ENCODE peak calls at places on chromosomes 13 and 19, in four cellular contexts. Q is heart left ventricle, D is prostate gland, X is cardiac muscle cell. Y is an unnamed sample.

GRCh38 chr19:18049390-18049789 is 37.3 kb downstream of the IL12RB1 start:
- DNase-seq in Q (peak; percentile 96), D (peak; percentile 30), X (peak; percentile 86), Y (no peak)

GRCh38 chr19:5017235-5017634 is 48.3 kb downstream of the KDM4B start:
- DNase-seq in Q (no peak), D (no peak), X (no peak), Y (no peak)

GRCh38 chr19:57321164-57321563 is 892 bp downstream of the ZNF543 start:
- DNase-seq in Q (no peak), D (no peak), X (no peak), Y (no peak)

GRCh38 chr13:104015646-104016396 is 949.6 kb upstream of the SLC10A2 start:
- DNase-seq in Q (no peak), D (no peak), X (peak; percentile 94), Y (no peak)

GRCh38 chr13:36313047-36313969 is 15.7 kb upstream of the CCDC169 start:
- DNase-seq in Q (no peak), D (no peak), X (no peak), Y (no peak)

GRCh38 chr13:104854698-104855097 is 1680.8 kb downstream of the EFNB2 start:
- DNase-seq in Q (no peak), D (no peak), X (no peak), Y (no peak)

GRCh38 chr13:98157188-98157587 is 14.3 kb downstream of the FARP1 start:
- DNase-seq in Q (no peak), D (no peak), X (no peak), Y (no peak)

GRCh38 chr13:38358703-38359102 is 9.1 kb downstream of the UFM1 start:
- DNase-seq in Q (no peak), D (no peak), X (no peak), Y (no peak)

GRCh38 chr13:50244913-50245574 is 229.8 kb downstream of the KCNRG start:
- DNase-seq in Q (no peak), D (no peak), X (peak; percentile 59), Y (no peak)

GRCh38 chr19:18857223-18857622 is 25.5 kb downstream of the UPF1 start:
- DNase-seq in Q (no peak), D (no peak), X (no peak), Y (no peak)

GRCh38 chr13:39023316-39023715 is 14.6 kb downstream of the PROSER1 start:
- DNase-seq in Q (no peak), D (no peak), X (peak; percentile 87), Y (no peak)

GRCh38 chr13:72221276-72221962 is 354.4 kb upstream of the DACH1 start:
- DNase-seq in Q (no peak), D (no peak), X (peak; percentile 1), Y (no peak)

GRCh38 chr19:18425515-18426415 is 6.6 kb downstream of the SSBP4 start:
- DNase-seq in Q (peak; percentile 77), D (no peak), X (peak; percentile 72), Y (no peak)

GRCh38 chr19:54388001-54388802 is 23.5 kb upstream of the LAIR1 start:
- DNase-seq in Q (peak; percentile 23), D (no peak), X (no peak), Y (peak; percentile 79)

GRCh38 chr19:35228177-35228930 is at the start of gene FAM187B:
- DNase-seq in Q (no peak), D (no peak), X (no peak), Y (peak; percentile 38)

GRCh38 chr13:35157143-35157755 is 215.2 kb downstream of the NBEA start:
- DNase-seq in Q (peak; percentile 24), D (peak; percentile 29), X (peak; percentile 77), Y (no peak)

GRCh38 chr19:49272204-49272603 is 52.8 kb downstream of the SLC6A16 start:
- DNase-seq in Q (no peak), D (no peak), X (peak; percentile 31), Y (no peak)

GRCh38 chr19:18274776-18275356 is 614 bp upstream of the IQCN start:
- DNase-seq in Q (peak; percentile 88), D (peak; percentile 88), X (peak; percentile 90), Y (no peak)

GRCh38 chr19:13350761-13351160 is 155.5 kb downstream of the CACNA1A start:
- DNase-seq in Q (no peak), D (no peak), X (peak; percentile 7), Y (no peak)

GRCh38 chr19:13356686-13357280 is 149.5 kb downstream of the CACNA1A start:
- DNase-seq in Q (no peak), D (no peak), X (no peak), Y (no peak)

GRCh38 chr19:13353625-13354024 is 152.7 kb downstream of the CACNA1A start:
- DNase-seq in Q (no peak), D (no peak), X (no peak), Y (no peak)

GRCh38 chr19:13356185-13356584 is 150.1 kb downstream of the CACNA1A start:
- DNase-seq in Q (no peak), D (no peak), X (no peak), Y (no peak)

GRCh38 chr19:13355356-13355755 is 150.9 kb downstream of the CACNA1A start:
- DNase-seq in Q (no peak), D (no peak), X (no peak), Y (no peak)
- H3K4me3 ChIP-seq in Q (no peak overlapping the region), D (no peak overlapping the region), X (no peak overlapping the region), Y (no peak overlapping the region)

GRCh38 chr13:94323746-94324408 is 155.6 kb downstream of the DCT start:
- DNase-seq in Q (no peak), D (no peak), X (no peak), Y (peak; percentile 26)
- H3K4me1 ChIP-seq in Q (no peaks in the 10 kb centered on the region), D (no peaks in the 10 kb centered on the region), X (peaks cover 32% of the 10 kb centered on the region), Y (peaks cover 57% of the 10 kb centered on the region)

DNA sequence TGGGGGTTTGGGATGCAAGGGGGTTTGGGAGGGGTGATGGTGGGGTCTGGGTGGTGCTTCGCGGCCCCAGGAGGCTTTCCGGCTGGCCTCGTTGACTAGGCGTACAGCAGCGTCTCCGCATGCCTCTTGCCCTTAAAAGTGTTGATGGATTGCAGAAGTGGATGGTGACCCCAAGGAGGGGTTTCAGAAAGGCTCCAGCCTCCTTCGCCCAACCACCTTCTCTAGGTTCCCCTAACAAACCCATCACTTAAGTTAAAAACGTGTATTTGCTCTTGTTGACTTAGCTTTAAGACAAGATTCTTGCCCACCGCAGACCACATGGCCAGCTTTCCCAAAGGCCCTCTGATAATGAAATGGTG is 8.1 kb upstream of the TSHZ3 start:
- DNase-seq in Q (no peak), D (no peak), X (no peak), Y (no peak)
- TF ChIP-seq CTCF in Q (peak; percentile 11), D (no peak), X (no peak), Y (peak; percentile 5)

GRCh38 chr19:3179739-3180293 is 1.2 kb downstream of the S1PR4 start:
- DNase-seq in Q (no peak), D (no peak), X (no peak), Y (peak; percentile 66)
- H3K4me3 ChIP-seq in Q (peak overlapping the region; percentile 3), D (no peak overlapping the region), X (no peak overlapping the region), Y (peak overlapping the region; percentile 86)

GRCh38 chr13:78787189-78787588 is 128.2 kb upstream of the OBI1 start:
- DNase-seq in Q (no peak), D (no peak), X (peak; percentile 13), Y (no peak)
- H3K4me1 ChIP-seq in Q (no peaks in the 10 kb centered on the region), D (no peaks in the 10 kb centered on the region), X (no peaks in the 10 kb centered on the region), Y (no peaks in the 10 kb centered on the region)

GRCh38 chr19:12200020-12200419 is 37.1 kb downstream of the ZNF136 start:
- DNase-seq in Q (no peak), D (no peak), X (no peak), Y (no peak)

GRCh38 chr19:12198136-12198535 is 35.2 kb downstream of the ZNF136 start:
- DNase-seq in Q (no peak), D (no peak), X (no peak), Y (no peak)

GRCh38 chr19:12195501-12195860 is 32.6 kb downstream of the ZNF136 start:
- DNase-seq in Q (no peak), D (no peak), X (peak; percentile 27), Y (no peak)

DNA sequence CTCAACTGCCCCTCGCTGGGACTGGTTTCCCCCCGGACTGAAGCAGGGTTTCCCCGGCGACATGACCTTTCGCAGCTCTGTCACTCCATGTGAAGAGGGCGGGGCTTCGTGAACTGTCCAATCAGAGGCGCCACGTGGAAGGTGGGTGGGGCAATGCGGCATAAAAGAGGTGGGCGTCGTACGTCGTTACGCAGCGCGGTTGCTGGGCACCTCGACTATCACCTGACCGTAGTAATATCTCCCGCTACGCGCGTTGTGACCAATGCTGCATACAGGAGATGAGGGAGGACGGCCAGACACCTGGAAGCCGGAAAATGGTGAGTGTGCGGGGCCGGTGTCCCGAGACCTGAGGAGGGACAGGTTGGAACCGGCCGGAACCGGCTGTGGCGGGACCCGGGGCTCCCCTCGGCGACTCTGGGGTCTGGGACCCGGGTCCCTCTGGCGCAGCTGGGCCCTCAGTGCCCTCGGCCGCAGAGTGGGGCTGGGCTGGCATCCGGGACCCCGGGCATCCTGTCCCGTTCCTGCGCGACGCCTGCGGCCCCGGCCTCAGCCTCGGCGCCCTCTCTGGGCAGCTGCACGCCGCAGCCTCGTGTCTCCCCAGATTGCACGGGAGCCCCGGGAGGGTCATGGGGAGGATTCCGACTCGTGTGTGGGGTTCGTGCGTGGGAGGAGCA is 32.1 kb downstream of the ZNF136 start:
- DNase-seq in Q (peak; percentile 88), D (peak; percentile 90), X (peak; percentile 85), Y (peak; percentile 68)
- TF ChIP-seq CTCF in Q (no peak), D (no peak), X (no peak), Y (no peak)

GRCh38 chr19:14478113-14478545 is 3.0 kb upstream of the PTGER1 start:
- DNase-seq in Q (no peak), D (no peak), X (no peak), Y (no peak)
- H3K4me3 ChIP-seq in Q (no peak overlapping the region), D (no peak overlapping the region), X (no peak overlapping the region), Y (no peak overlapping the region)

DNA sequence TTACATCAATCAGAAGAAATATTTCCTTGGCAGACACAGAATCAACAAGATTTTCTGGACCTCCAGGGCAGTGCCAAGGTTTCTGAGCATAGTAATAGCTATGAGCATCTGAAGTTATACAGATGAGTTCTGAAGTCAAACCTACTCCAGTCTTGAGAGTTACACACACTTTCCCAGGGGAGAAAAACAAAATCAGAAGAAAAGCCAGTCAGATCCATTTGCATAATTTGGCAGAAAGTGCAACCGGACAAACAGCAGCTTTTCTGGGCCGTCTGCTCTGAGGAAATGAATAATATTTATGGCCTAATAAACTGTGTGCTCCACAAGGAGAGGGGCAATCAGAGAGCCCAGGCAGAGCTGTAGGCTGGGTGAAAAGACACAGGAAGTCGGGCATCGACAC is 93.1 kb downstream of the KL start:
- DNase-seq in Q (no peak), D (no peak), X (no peak), Y (no peak)
- H3K4me1 ChIP-seq in Q (peaks cover 65% of the 10 kb centered on the region), D (peaks cover 23% of the 10 kb centered on the region), X (peaks cover 6% of the 10 kb centered on the region), Y (no peaks in the 10 kb centered on the region)

GRCh38 chr19:50501186-50501567 is 9.8 kb downstream of the JOSD2 start:
- DNase-seq in Q (no peak), D (no peak), X (no peak), Y (no peak)

GRCh38 chr19:50500753-50501151 is 10.2 kb downstream of the JOSD2 start:
- DNase-seq in Q (peak; percentile 88), D (no peak), X (no peak), Y (no peak)

GRCh38 chr19:50498219-50499056 is 12.6 kb downstream of the JOSD2 start:
- DNase-seq in Q (no peak), D (no peak), X (no peak), Y (no peak)

GRCh38 chr19:50501568-50502475 is 9.2 kb downstream of the JOSD2 start:
- DNase-seq in Q (peak; percentile 82), D (no peak), X (no peak), Y (no peak)

GRCh38 chr19:50500060-50500752 is 10.8 kb downstream of the JOSD2 start:
- DNase-seq in Q (peak; percentile 83), D (no peak), X (no peak), Y (no peak)
- TF ChIP-seq CTCF in Q (no peak), D (no peak), X (peak; percentile 19), Y (no peak)

Y was measured in CD8-positive, alpha-beta T cell.